ENCODE peak calls at places on chromosomes 16 and 17, in ten cellular contexts. One of them, this sample, is unnamed.

GRCh38 chr17:15947976-15948752 is 3.2 kb downstream of the ADORA2B start:
- DNase-seq in NCI-H460: no peak
- DNase-seq in activated CD4-positive, alpha-beta T cell treated with anti-CD3 and anti-CD28 coated beads, Interleukin-2, amount 10 ng/mL, durations not matched to agents 24 days and 14 days: no peak
- DNase-seq in ascending aorta: no peak
- DNase-seq in hepatocyte: no peak
- DNase-seq in NCI-H748 treated with DMSO at 0.1 percent for 48 hours: no peak
- DNase-seq in non-pigmented ciliary epithelial cell: no peak
- DNase-seq in thoracic aorta: no peak
- DNase-seq in left cardiac atrium: no peak
- DNase-seq in activated naive CD8-positive, alpha-beta T cell treated with anti-CD3 and anti-CD28 coated beads, Interleukin-2, amount 50 U/mL, for 24 hours: no peak
- DNase-seq in this sample: no peak

GRCh38 chr17:38349097-38349904 is 2.3 kb upstream of the SOCS7 start:
- DNase-seq in NCI-H748 treated with DMSO at 0.1 percent for 48 hours: peak
- DNase-seq in NCI-H460: peak
- DNase-seq in ascending aorta: peak
- DNase-seq in left cardiac atrium: peak
- DNase-seq in activated CD4-positive, alpha-beta T cell treated with anti-CD3 and anti-CD28 coated beads, Interleukin-2, amount 10 ng/mL, durations not matched to agents 24 days and 14 days: peak
- DNase-seq in activated naive CD8-positive, alpha-beta T cell treated with anti-CD3 and anti-CD28 coated beads, Interleukin-2, amount 50 U/mL, for 24 hours: peak
- DNase-seq in thoracic aorta: peak
- DNase-seq in non-pigmented ciliary epithelial cell: peak
- DNase-seq in hepatocyte: peak
- DNase-seq in this sample: peak

GRCh38 chr16:14963281-14964173 is 11.3 kb upstream of the PDXDC1 start:
- DNase-seq in NCI-H748 treated with DMSO at 0.1 percent for 48 hours: no peak
- DNase-seq in left cardiac atrium: no peak
- DNase-seq in activated naive CD8-positive, alpha-beta T cell treated with anti-CD3 and anti-CD28 coated beads, Interleukin-2, amount 50 U/mL, for 24 hours: no peak
- DNase-seq in ascending aorta: peak
- DNase-seq in activated CD4-positive, alpha-beta T cell treated with anti-CD3 and anti-CD28 coated beads, Interleukin-2, amount 10 ng/mL, durations not matched to agents 24 days and 14 days: no peak
- DNase-seq in NCI-H460: no peak
- DNase-seq in non-pigmented ciliary epithelial cell: no peak
- DNase-seq in thoracic aorta: no peak
- DNase-seq in hepatocyte: no peak
- DNase-seq in this sample: no peak

GRCh38 chr17:19771971-19772630 is 24.0 kb upstream of the ALDH3A1 start:
- DNase-seq in thoracic aorta: no peak
- DNase-seq in activated naive CD8-positive, alpha-beta T cell treated with anti-CD3 and anti-CD28 coated beads, Interleukin-2, amount 50 U/mL, for 24 hours: no peak
- DNase-seq in non-pigmented ciliary epithelial cell: no peak
- DNase-seq in NCI-H460: no peak
- DNase-seq in left cardiac atrium: no peak
- DNase-seq in ascending aorta: no peak
- DNase-seq in NCI-H748 treated with DMSO at 0.1 percent for 48 hours: no peak
- DNase-seq in activated CD4-positive, alpha-beta T cell treated with anti-CD3 and anti-CD28 coated beads, Interleukin-2, amount 10 ng/mL, durations not matched to agents 24 days and 14 days: peak
- DNase-seq in hepatocyte: no peak
- DNase-seq in this sample: no peak

GRCh38 chr16:11384184-11384955 is 39.1 kb downstream of the RMI2 start:
- DNase-seq in NCI-H460: no peak
- DNase-seq in activated CD4-positive, alpha-beta T cell treated with anti-CD3 and anti-CD28 coated beads, Interleukin-2, amount 10 ng/mL, durations not matched to agents 24 days and 14 days: no peak
- DNase-seq in activated naive CD8-positive, alpha-beta T cell treated with anti-CD3 and anti-CD28 coated beads, Interleukin-2, amount 50 U/mL, for 24 hours: no peak
- DNase-seq in NCI-H748 treated with DMSO at 0.1 percent for 48 hours: no peak
- DNase-seq in ascending aorta: no peak
- DNase-seq in non-pigmented ciliary epithelial cell: no peak
- DNase-seq in left cardiac atrium: peak
- DNase-seq in hepatocyte: peak
- DNase-seq in thoracic aorta: no peak
- DNase-seq in this sample: no peak

GRCh38 chr17:15981646-15982580 is 17.6 kb downstream of the ZSWIM7 start:
- DNase-seq in non-pigmented ciliary epithelial cell: peak
- DNase-seq in hepatocyte: no peak
- DNase-seq in activated naive CD8-positive, alpha-beta T cell treated with anti-CD3 and anti-CD28 coated beads, Interleukin-2, amount 50 U/mL, for 24 hours: no peak
- DNase-seq in NCI-H460: no peak
- DNase-seq in activated CD4-positive, alpha-beta T cell treated with anti-CD3 and anti-CD28 coated beads, Interleukin-2, amount 10 ng/mL, durations not matched to agents 24 days and 14 days: no peak
- DNase-seq in ascending aorta: no peak
- DNase-seq in left cardiac atrium: no peak
- DNase-seq in NCI-H748 treated with DMSO at 0.1 percent for 48 hours: no peak
- DNase-seq in thoracic aorta: no peak
- DNase-seq in this sample: peak

GRCh38 chr16:16871196-16871595 is 492.3 kb downstream of the NPIPA7 start:
- DNase-seq in activated naive CD8-positive, alpha-beta T cell treated with anti-CD3 and anti-CD28 coated beads, Interleukin-2, amount 50 U/mL, for 24 hours: no peak
- DNase-seq in activated CD4-positive, alpha-beta T cell treated with anti-CD3 and anti-CD28 coated beads, Interleukin-2, amount 10 ng/mL, durations not matched to agents 24 days and 14 days: no peak
- DNase-seq in ascending aorta: no peak
- DNase-seq in non-pigmented ciliary epithelial cell: no peak
- DNase-seq in NCI-H748 treated with DMSO at 0.1 percent for 48 hours: no peak
- DNase-seq in thoracic aorta: no peak
- DNase-seq in NCI-H460: no peak
- DNase-seq in hepatocyte: no peak
- DNase-seq in left cardiac atrium: no peak
- DNase-seq in this sample: no peak

GRCh38 chr16:54466233-54466632 is 179.6 kb upstream of the IRX3 start:
- DNase-seq in NCI-H460: no peak
- DNase-seq in activated naive CD8-positive, alpha-beta T cell treated with anti-CD3 and anti-CD28 coated beads, Interleukin-2, amount 50 U/mL, for 24 hours: no peak
- DNase-seq in left cardiac atrium: no peak
- DNase-seq in hepatocyte: no peak
- DNase-seq in non-pigmented ciliary epithelial cell: no peak
- DNase-seq in thoracic aorta: no peak
- DNase-seq in ascending aorta: no peak
- DNase-seq in NCI-H748 treated with DMSO at 0.1 percent for 48 hours: peak
- DNase-seq in activated CD4-positive, alpha-beta T cell treated with anti-CD3 and anti-CD28 coated beads, Interleukin-2, amount 10 ng/mL, durations not matched to agents 24 days and 14 days: no peak
- DNase-seq in this sample: no peak

GRCh38 chr16:3578121-3578520 is 918 bp upstream of the NLRC3 start:
- DNase-seq in NCI-H460: no peak
- DNase-seq in left cardiac atrium: no peak
- DNase-seq in activated naive CD8-positive, alpha-beta T cell treated with anti-CD3 and anti-CD28 coated beads, Interleukin-2, amount 50 U/mL, for 24 hours: peak
- DNase-seq in hepatocyte: no peak
- DNase-seq in thoracic aorta: no peak
- DNase-seq in activated CD4-positive, alpha-beta T cell treated with anti-CD3 and anti-CD28 coated beads, Interleukin-2, amount 10 ng/mL, durations not matched to agents 24 days and 14 days: peak
- DNase-seq in ascending aorta: no peak
- DNase-seq in non-pigmented ciliary epithelial cell: no peak
- DNase-seq in NCI-H748 treated with DMSO at 0.1 percent for 48 hours: no peak
- DNase-seq in this sample: no peak

GRCh38 chr16:4293822-4294457 is 21.1 kb upstream of the TFAP4 start:
- DNase-seq in NCI-H460: no peak
- DNase-seq in ascending aorta: peak
- DNase-seq in non-pigmented ciliary epithelial cell: no peak
- DNase-seq in thoracic aorta: no peak
- DNase-seq in hepatocyte: peak
- DNase-seq in activated CD4-positive, alpha-beta T cell treated with anti-CD3 and anti-CD28 coated beads, Interleukin-2, amount 10 ng/mL, durations not matched to agents 24 days and 14 days: no peak
- DNase-seq in activated naive CD8-positive, alpha-beta T cell treated with anti-CD3 and anti-CD28 coated beads, Interleukin-2, amount 50 U/mL, for 24 hours: no peak
- DNase-seq in NCI-H748 treated with DMSO at 0.1 percent for 48 hours: peak
- DNase-seq in left cardiac atrium: peak
- DNase-seq in this sample: peak

GRCh38 chr16:3004319-3004718 is 8.4 kb upstream of the CLDN9 start:
- DNase-seq in activated naive CD8-positive, alpha-beta T cell treated with anti-CD3 and anti-CD28 coated beads, Interleukin-2, amount 50 U/mL, for 24 hours: peak
- DNase-seq in ascending aorta: no peak
- DNase-seq in hepatocyte: peak
- DNase-seq in NCI-H748 treated with DMSO at 0.1 percent for 48 hours: no peak
- DNase-seq in left cardiac atrium: no peak
- DNase-seq in activated CD4-positive, alpha-beta T cell treated with anti-CD3 and anti-CD28 coated beads, Interleukin-2, amount 10 ng/mL, durations not matched to agents 24 days and 14 days: peak
- DNase-seq in non-pigmented ciliary epithelial cell: no peak
- DNase-seq in thoracic aorta: no peak
- DNase-seq in NCI-H460: no peak
- DNase-seq in this sample: no peak

GRCh38 chr16:24977673-24978065 is 37.5 kb downstream of the ARHGAP17 start:
- DNase-seq in activated naive CD8-positive, alpha-beta T cell treated with anti-CD3 and anti-CD28 coated beads, Interleukin-2, amount 50 U/mL, for 24 hours: no peak
- DNase-seq in activated CD4-positive, alpha-beta T cell treated with anti-CD3 and anti-CD28 coated beads, Interleukin-2, amount 10 ng/mL, durations not matched to agents 24 days and 14 days: no peak
- DNase-seq in hepatocyte: no peak
- DNase-seq in NCI-H748 treated with DMSO at 0.1 percent for 48 hours: no peak
- DNase-seq in non-pigmented ciliary epithelial cell: no peak
- DNase-seq in NCI-H460: no peak
- DNase-seq in ascending aorta: peak
- DNase-seq in thoracic aorta: no peak
- DNase-seq in left cardiac atrium: no peak
- DNase-seq in this sample: no peak

GRCh38 chr17:82108038-82108998 is 10.3 kb upstream of the FASN start:
- DNase-seq in non-pigmented ciliary epithelial cell: no peak
- DNase-seq in activated CD4-positive, alpha-beta T cell treated with anti-CD3 and anti-CD28 coated beads, Interleukin-2, amount 10 ng/mL, durations not matched to agents 24 days and 14 days: no peak
- DNase-seq in NCI-H748 treated with DMSO at 0.1 percent for 48 hours: no peak
- DNase-seq in ascending aorta: no peak
- DNase-seq in hepatocyte: peak
- DNase-seq in thoracic aorta: no peak
- DNase-seq in left cardiac atrium: no peak
- DNase-seq in activated naive CD8-positive, alpha-beta T cell treated with anti-CD3 and anti-CD28 coated beads, Interleukin-2, amount 50 U/mL, for 24 hours: no peak
- DNase-seq in NCI-H460: no peak
- DNase-seq in this sample: no peak

GRCh38 chr17:596287-596686 is 118.4 kb downstream of the VPS53 start:
- DNase-seq in left cardiac atrium: no peak
- DNase-seq in activated CD4-positive, alpha-beta T cell treated with anti-CD3 and anti-CD28 coated beads, Interleukin-2, amount 10 ng/mL, durations not matched to agents 24 days and 14 days: no peak
- DNase-seq in NCI-H460: peak
- DNase-seq in activated naive CD8-positive, alpha-beta T cell treated with anti-CD3 and anti-CD28 coated beads, Interleukin-2, amount 50 U/mL, for 24 hours: no peak
- DNase-seq in ascending aorta: no peak
- DNase-seq in non-pigmented ciliary epithelial cell: no peak
- DNase-seq in hepatocyte: peak
- DNase-seq in NCI-H748 treated with DMSO at 0.1 percent for 48 hours: no peak
- DNase-seq in thoracic aorta: no peak
- DNase-seq in this sample: no peak

This sample was measured in cardiac muscle cell.